ENCODE peak calls at places on chromosomes 6 and 20, in eight cellular contexts. F is GM12865, U is psoas muscle, Z is fibroblast of mammary gland, J is lung, P is esophagus squamous epithelium, W is thyroid gland, D is lower lobe of right lung. E is an unnamed sample.

GRCh38 chr6:423799-424345 is 32.3 kb downstream of the IRF4 start:
- DNase-seq in U (no peak), F (no peak), D (no peak), J (no peak), P (no peak), W (no peak), Z (no peak), E (no peak)

GRCh38 chr6:28982476-28983266 is 22.4 kb downstream of the ZNF311 start:
- DNase-seq in F (peak; percentile 26), Z (peak; percentile 73), J (no peak), U (no peak), D (no peak), P (no peak), W (peak; percentile 46), E (peak; percentile 73)

GRCh38 chr6:83613378-83613777 is 95.5 kb downstream of the SNAP91 start:
- DNase-seq in P (no peak), Z (no peak), J (no peak), F (no peak), U (no peak), W (no peak), D (no peak), E (peak; percentile 13)

GRCh38 chr6:8005136-8005535 is 59.1 kb downstream of the BLOC1S5 start:
- DNase-seq in Z (no peak), J (no peak), D (no peak), F (no peak), U (no peak), W (no peak), P (no peak), E (no peak)

GRCh38 chr6:137233561-137234504 is 14.6 kb upstream of the IFNGR1 start:
- DNase-seq in Z (peak; percentile 98), U (peak; percentile 67), W (peak; percentile 13), D (no peak), P (no peak), J (no peak), F (no peak), E (peak; percentile 98)

GRCh38 chr20:50762045-50762422 is 30.7 kb downstream of the PARD6B start:
- DNase-seq in W (peak; percentile 82), F (no peak), D (no peak), Z (peak; percentile 35), U (no peak), P (no peak), J (peak; percentile 44), E (peak; percentile 36)

GRCh38 chr20:34301587-34302311 is 1.4 kb downstream of the AHCY start:
- DNase-seq in D (no peak), P (no peak), U (no peak), Z (no peak), F (no peak), J (no peak), W (no peak), E (no peak)

GRCh38 chr6:156582509-156582992 is 194.6 kb upstream of the ARID1B start:
- DNase-seq in F (peak; percentile 31), D (no peak), Z (no peak), P (no peak), U (no peak), W (peak; percentile 26), J (no peak), E (no peak)

GRCh38 chr6:11065436-11066202 is 21.5 kb upstream of the ELOVL2 start:
- DNase-seq in W (no peak), Z (no peak), P (no peak), F (no peak), J (no peak), D (no peak), U (no peak), E (no peak)

GRCh38 chr6:125871365-125871764 is 80.6 kb downstream of the NCOA7 start:
- DNase-seq in F (no peak), U (no peak), P (no peak), Z (peak; percentile 12), D (no peak), W (no peak), J (no peak), E (no peak)

GRCh38 chr6:165889636-165890403 is 226.8 kb upstream of the PDE10A start:
- DNase-seq in D (no peak), Z (peak; percentile 41), W (peak; percentile 45), J (no peak), U (no peak), F (peak; percentile 35), P (no peak), E (peak; percentile 73)

GRCh38 chr6:106547053-106547414 is 82.3 kb downstream of the RTN4IP1 start:
- DNase-seq in J (no peak), Z (no peak), U (no peak), W (no peak), D (no peak), P (no peak), F (no peak), E (peak; percentile 41)

GRCh38 chr20:42277203-42277602 is 659.0 kb upstream of the CHD6 start:
- DNase-seq in W (no peak), D (no peak), J (no peak), F (no peak), P (no peak), U (no peak), Z (no peak), E (no peak)

GRCh38 chr6:54191460-54191859 is 80.2 kb downstream of the MLIP start:
- DNase-seq in Z (peak; percentile 33), P (no peak), D (no peak), F (no peak), W (no peak), U (no peak), J (no peak), E (peak; percentile 77)

GRCh38 chr20:56439784-56440291 is 27.8 kb downstream of the CASS4 start:
- DNase-seq in P (no peak), W (peak; percentile 53), J (peak; percentile 53), D (peak; percentile 56), Z (peak; percentile 94), U (no peak), F (no peak), E (peak; percentile 99)

GRCh38 chr6:149500085-149500484 is 15.3 kb upstream of the ZC3H12D start:
- DNase-seq in J (no peak), Z (no peak), W (no peak), F (no peak), D (no peak), P (no peak), U (no peak), E (no peak)

GRCh38 chr20:37901667-37902503 is 1.0 kb upstream of the VSTM2L start:
- DNase-seq in P (no peak), D (no peak), W (peak; percentile 38), F (peak; percentile 89), Z (peak; percentile 84), U (no peak), J (peak; percentile 42), E (peak; percentile 75)

GRCh38 chr20:49481116-49481515 is 1.4 kb downstream of the KCNB1 start:
- DNase-seq in D (no peak), U (no peak), Z (no peak), J (no peak), P (no peak), W (no peak), F (no peak), E (no peak)

GRCh38 chr20:4546786-4547185 is 174.9 kb upstream of the PRND start:
- DNase-seq in W (no peak), J (no peak), P (no peak), F (no peak), U (no peak), D (no peak), Z (peak; percentile 89), E (peak; percentile 66)

GRCh38 chr6:168196385-168196860 is 117.4 kb upstream of the FRMD1 start:
- DNase-seq in J (peak; percentile 58), F (no peak), P (no peak), U (no peak), D (peak; percentile 67), Z (no peak), W (peak; percentile 37), E (no peak)

GRCh38 chr20:2576317-2576727 is 39.9 kb downstream of the TMC2 start:
- DNase-seq in Z (no peak), W (no peak), F (no peak), U (no peak), D (no peak), J (peak; percentile 9), P (no peak), E (no peak)

GRCh38 chr6:122996797-122997520 is 924 bp downstream of the CLVS2 start:
- DNase-seq in U (no peak), W (no peak), P (no peak), Z (no peak), F (no peak), J (no peak), D (no peak), E (no peak)
- TF ChIP-seq CTCF in U (no peak), W (no peak), P (no peak), Z (no peak), F (no peak), J (no peak), D (no peak), E (no peak)

GRCh38 chr20:17586250-17586649 is 16.4 kb downstream of the DSTN start:
- DNase-seq in J (no peak), W (no peak), Z (no peak), D (no peak), U (no peak), F (no peak), P (no peak), E (no peak)

GRCh38 chr20:17580905-17581304 is 11.0 kb downstream of the DSTN start:
- DNase-seq in W (no peak), P (no peak), Z (no peak), U (no peak), D (no peak), J (no peak), F (no peak), E (no peak)

GRCh38 chr20:17584684-17585083 is 14.8 kb downstream of the DSTN start:
- DNase-seq in F (no peak), Z (no peak), P (no peak), J (no peak), W (no peak), D (no peak), U (no peak), E (no peak)

GRCh38 chr20:17579369-17580039 is 9.6 kb downstream of the DSTN start:
- DNase-seq in P (no peak), F (no peak), Z (peak; percentile 39), J (no peak), U (no peak), D (no peak), W (no peak), E (no peak)

DNA sequence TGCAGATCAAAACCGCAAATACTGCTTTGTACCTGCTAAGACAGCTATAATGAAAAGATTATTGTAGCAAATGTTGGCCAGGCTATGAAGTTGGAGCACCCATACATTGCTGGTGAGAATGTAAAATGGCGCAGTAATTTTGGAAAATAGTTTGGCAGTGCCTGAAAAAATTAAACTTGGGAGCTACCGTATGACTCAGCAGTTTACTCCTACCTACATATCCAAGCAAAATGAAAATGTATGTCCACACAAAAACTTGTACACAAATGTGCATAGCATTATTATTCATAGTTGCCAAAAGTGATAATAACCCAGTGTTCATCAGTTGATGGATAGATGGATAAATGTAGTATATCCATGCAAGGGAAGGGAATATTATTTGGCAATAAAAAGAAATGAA is 13.3 kb downstream of the DSTN start:
- DNase-seq in D (no peak), U (no peak), P (no peak), J (no peak), Z (no peak), F (no peak), W (no peak), E (no peak)
- H3K4me3 ChIP-seq in D (no peak overlapping the region), U (no peak overlapping the region), P (no peak overlapping the region), J (no peak overlapping the region), Z (no peak overlapping the region), F (no peak overlapping the region), W (no peak overlapping the region), E (no peak overlapping the region)

GRCh38 chr6:138403324-138403800 is 661 bp upstream of the HEBP2 start:
- DNase-seq in D (peak; percentile 65), F (peak; percentile 30), U (peak; percentile 74), W (peak; percentile 44), Z (no peak), J (peak; percentile 39), P (no peak), E (peak; percentile 20)
- TF ChIP-seq CTCF in D (peak; percentile 34), F (peak; percentile 31), U (peak; percentile 26), W (no peak), Z (no peak), J (no peak), P (no peak), E (no peak)

GRCh38 chr20:57547250-57547649 is 13.7 kb upstream of the PCK1 start:
- DNase-seq in F (no peak), Z (peak; percentile 7), D (no peak), P (no peak), W (no peak), U (no peak), J (no peak), E (no peak)
- H3K4me3 ChIP-seq in F (no peak overlapping the region), Z (no peak overlapping the region), D (no peak overlapping the region), P (no peak overlapping the region), W (no peak overlapping the region), U (no peak overlapping the region), J (no peak overlapping the region), E (no peak overlapping the region)